ENCODE peak calls at places on chromosomes 12 and 14, in six cellular contexts. J, R, L, N, U and B are unnamed samples.

GRCh38 chr12:56146492-56147460 is 5.6 kb upstream of the MYL6B start:
- DNase-seq in R (no peak), U (peak), J (no peak), N (peak), L (no peak), B (no peak)

GRCh38 chr14:101707285-101707842 is 54.1 kb upstream of the PPP2R5C start:
- DNase-seq in J (peak), N (peak), L (no peak), U (peak), R (peak), B (peak)

GRCh38 chr14:75334191-75335051 is 55.8 kb downstream of the FOS start:
- DNase-seq in L (peak), N (no peak), R (peak), U (no peak), J (no peak), B (no peak)

GRCh38 chr14:60981626-60982455 is 796 bp downstream of the SLC38A6 start:
- DNase-seq in L (no peak), N (peak), U (no peak), R (peak), J (no peak), B (peak)

GRCh38 chr14:81686512-81686911 is 152.9 kb upstream of the SEL1L start:
- DNase-seq in J (no peak), U (no peak), N (no peak), R (no peak), L (no peak), B (no peak)

GRCh38 chr14:65255583-65256443 is 153.5 kb upstream of the MAX start:
- DNase-seq in L (no peak), R (peak), N (no peak), J (no peak), U (no peak), B (peak)

GRCh38 chr14:80483331-80483730 is 272.0 kb upstream of the DIO2 start:
- DNase-seq in N (no peak), L (no peak), U (no peak), J (no peak), R (no peak), B (no peak)

GRCh38 chr12:51863921-51864700 is 15.6 kb upstream of the FIGNL2 start:
- DNase-seq in R (no peak), U (no peak), L (no peak), N (no peak), J (no peak), B (peak)

GRCh38 chr12:75715323-75715644 is 203.9 kb upstream of the KRR1 start:
- DNase-seq in L (no peak), R (no peak), U (no peak), N (no peak), J (no peak), B (no peak)

GRCh38 chr12:24561882-24562760 is 386.8 kb downstream of the BCAT1 start:
- DNase-seq in U (peak), J (no peak), L (peak), N (peak), R (peak), B (peak)

GRCh38 chr12:131897875-131898274 is 3.5 kb downstream of the ULK1 start:
- DNase-seq in L (no peak), J (no peak), R (no peak), U (no peak), N (no peak), B (no peak)

GRCh38 chr12:47824198-47824597 is 4.5 kb upstream of the HDAC7 start:
- DNase-seq in R (no peak), J (no peak), L (no peak), N (no peak), U (no peak), B (no peak)

GRCh38 chr14:58738189-58738836 is 100.6 kb downstream of the DACT1 start:
- DNase-seq in R (peak), L (no peak), J (peak), U (no peak), N (peak), B (peak)

GRCh38 chr12:104682790-104683279 is 226.1 kb downstream of the CHST11 start:
- DNase-seq in U (no peak), R (no peak), N (no peak), J (no peak), L (no peak), B (no peak)

GRCh38 chr12:69519871-69520270 is 49.7 kb downstream of the FRS2 start:
- DNase-seq in L (no peak), U (no peak), J (no peak), N (no peak), R (no peak), B (no peak)

GRCh38 chr12:59119676-59120075 is 199.4 kb upstream of the LRIG3 start:
- DNase-seq in R (peak), L (no peak), N (peak), J (no peak), U (no peak), B (peak)

GRCh38 chr12:96218989-96219678 is 25.0 kb downstream of the ELK3 start:
- DNase-seq in L (peak), R (no peak), N (no peak), U (no peak), J (no peak), B (no peak)

GRCh38 chr14:23093993-23094665 is 807 bp downstream of the ACIN1 start:
- DNase-seq in U (no peak), N (no peak), J (no peak), L (peak), R (peak), B (no peak)

GRCh38 chr14:42469637-42470426 is 863.2 kb downstream of the LRFN5 start:
- DNase-seq in J (no peak), R (no peak), L (no peak), N (peak), U (no peak), B (peak)

GRCh38 chr12:6301721-6302120 is 8.8 kb upstream of the PLEKHG6 start:
- DNase-seq in J (no peak), L (no peak), U (no peak), R (no peak), N (no peak), B (no peak)

GRCh38 chr12:99983721-99984258 is 946 bp downstream of the ANKS1B start:
- DNase-seq in N (no peak), R (peak), L (no peak), U (no peak), J (no peak), B (peak)

GRCh38 chr14:87217023-87217422 is 776.0 kb downstream of the GALC start:
- DNase-seq in L (no peak), R (no peak), U (no peak), J (no peak), N (no peak), B (no peak)

GRCh38 chr12:80264386-80264785 is 165.0 kb downstream of the OTOGL start:
- DNase-seq in N (peak), U (no peak), J (no peak), L (no peak), R (no peak), B (no peak)

GRCh38 chr12:32549675-32550079 is 129.4 kb upstream of the DNM1L start:
- DNase-seq in U (no peak), L (no peak), J (no peak), N (no peak), R (peak), B (no peak)

GRCh38 chr14:55272922-55273321 is 1.7 kb downstream of the FBXO34 start:
- DNase-seq in R (no peak), N (no peak), U (no peak), L (no peak), J (no peak), B (no peak)
- H3K4me3 ChIP-seq in R (no peak), N (peak), U (no peak), L (no peak), J (peak), B (peak)

GRCh38 chr12:39420043-39420442 is 22.9 kb downstream of the KIF21A start:
- DNase-seq in J (no peak), R (no peak), N (peak), L (no peak), U (no peak), B (no peak)
- H3K4me3 ChIP-seq in J (no peak), R (no peak), N (no peak), L (no peak), U (no peak), B (no peak)

GRCh38 chr14:45249847-45250575 is 3.0 kb downstream of the MIS18BP1 start:
- DNase-seq in R (peak), L (no peak), N (peak), J (peak), U (no peak), B (no peak)
- H3K4me3 ChIP-seq in R (peak), L (no peak), N (peak), J (peak), U (peak), B (no peak)

DNA sequence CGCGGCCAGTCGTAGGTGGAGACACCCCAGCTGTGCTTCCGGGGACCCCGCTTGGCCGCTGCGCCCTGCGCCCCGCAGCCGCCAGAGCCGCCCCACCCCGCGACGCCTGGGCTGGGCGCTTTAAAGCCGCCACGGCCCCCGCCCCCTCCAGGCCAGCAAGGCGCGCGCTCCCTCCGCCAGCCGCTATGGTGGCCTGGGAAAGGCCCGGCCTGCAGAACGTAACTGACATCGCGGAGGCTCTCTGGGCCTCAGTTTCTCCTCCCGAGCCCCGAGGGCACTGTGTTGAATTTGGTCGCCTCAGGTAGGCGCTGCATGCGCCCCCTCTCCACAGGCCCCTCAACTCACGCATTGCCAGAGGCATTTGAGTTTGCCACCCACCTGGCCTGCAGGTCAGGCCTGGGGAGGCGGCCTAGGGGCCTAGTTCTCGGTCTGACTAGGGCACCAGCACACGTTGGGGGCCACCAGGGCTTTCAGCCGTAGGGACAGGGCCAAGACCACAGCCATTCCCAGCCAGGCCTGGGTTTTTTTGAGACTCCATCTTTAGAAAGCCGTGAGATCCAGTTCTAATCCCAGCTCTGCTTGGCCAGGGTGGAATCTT is at the start of gene NGB:
- DNase-seq in R (no peak), U (no peak), J (no peak), L (no peak), N (no peak), B (no peak)
- H3K4me3 ChIP-seq in R (no peak), U (no peak), J (no peak), L (no peak), N (no peak), B (peak)

DNA sequence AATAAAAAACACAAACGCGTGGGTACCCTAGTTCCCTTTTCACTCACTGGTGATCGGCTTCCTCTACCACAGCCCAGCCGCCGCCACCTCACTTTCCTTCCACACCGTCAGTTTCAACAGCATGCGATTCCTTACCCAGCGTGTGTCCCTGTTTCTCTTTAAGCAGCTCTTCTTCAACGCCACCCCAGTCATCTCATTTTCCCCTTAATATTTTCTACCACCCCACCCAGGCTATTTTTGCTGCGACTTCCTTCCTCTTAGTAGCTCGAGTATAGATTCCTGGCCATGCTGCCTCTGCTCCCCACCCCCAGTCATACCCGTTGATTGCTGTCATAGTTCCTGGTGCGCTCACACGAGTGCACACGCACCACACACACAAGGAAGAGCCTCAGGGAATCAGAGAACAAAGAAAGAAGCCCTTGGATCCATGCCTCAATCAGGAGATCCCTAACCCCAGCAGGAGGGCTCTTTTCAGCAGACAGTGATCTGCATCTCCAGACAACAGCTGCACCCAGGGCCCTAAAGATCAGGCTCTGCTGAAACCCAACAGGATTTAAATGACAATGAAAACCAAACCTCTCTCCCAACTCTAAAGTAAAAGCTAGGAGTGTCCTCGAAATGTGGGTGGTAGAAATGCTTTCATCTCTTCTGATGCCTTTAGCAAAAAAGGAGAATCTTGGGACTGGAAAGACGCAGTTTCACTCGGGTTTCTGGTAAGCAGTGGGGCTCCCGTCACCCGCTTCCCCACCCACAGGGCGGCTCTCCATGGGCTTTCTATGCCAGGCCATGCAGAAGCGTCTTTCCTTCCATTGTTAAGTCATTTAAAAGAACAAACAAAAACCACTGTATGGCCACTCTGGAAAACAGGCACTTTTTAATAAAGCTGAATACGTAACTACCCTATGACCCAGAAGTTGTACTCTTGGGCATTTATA is 23.8 kb downstream of the VPS37B start:
- DNase-seq in J (no peak), R (peak), L (peak), U (no peak), N (peak), B (no peak)
- H3K4me3 ChIP-seq in J (peak), R (peak), L (peak), U (no peak), N (peak), B (no peak)

DNA sequence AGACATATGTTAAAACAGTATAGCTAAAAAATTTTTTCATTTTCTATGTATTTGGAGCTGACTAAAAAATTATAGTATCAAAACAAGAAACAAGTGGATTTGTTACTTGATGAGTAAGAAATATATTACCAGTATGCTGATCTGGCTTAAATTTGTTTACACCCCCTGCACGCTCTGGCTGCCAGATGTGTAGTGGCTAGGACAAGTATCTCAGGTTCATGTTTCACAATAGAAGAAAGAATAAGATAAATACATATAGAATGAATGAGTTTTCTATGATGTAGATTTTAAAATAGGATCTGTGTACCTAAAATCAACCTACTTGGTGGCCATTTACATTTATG is 13.1 kb downstream of the NAA30 start:
- DNase-seq in N (peak), R (no peak), J (peak), U (no peak), L (no peak), B (no peak)
- H3K4me3 ChIP-seq in N (no peak), R (no peak), J (no peak), U (no peak), L (no peak), B (no peak)

GRCh38 chr12:63917864-63918742 is 73.6 kb downstream of the SRGAP1 start:
- DNase-seq in R (peak), U (peak), L (no peak), N (peak), J (peak), B (no peak)
- H3K4me3 ChIP-seq in R (no peak), U (no peak), L (no peak), N (no peak), J (no peak), B (no peak)

GRCh38 chr14:105485720-105486332 is 860 bp upstream of the CRIP1 start:
- DNase-seq in J (no peak), U (no peak), N (no peak), L (no peak), R (no peak), B (peak)
- H3K4me3 ChIP-seq in J (no peak), U (no peak), N (no peak), L (no peak), R (no peak), B (no peak)

GRCh38 chr12:78684419-78684818 is 180.2 kb upstream of the SYT1 start:
- DNase-seq in J (no peak), N (no peak), U (no peak), R (no peak), L (no peak), B (no peak)
- H3K4me3 ChIP-seq in J (no peak), N (no peak), U (no peak), R (no peak), L (no peak), B (no peak)